ENCODE peak calls at places on chromosomes 16 and 17, in eight cellular contexts. Y is naive thymus-derived CD4-positive, alpha-beta T cell; W is ureter; D is lower leg skin; G is effector CD8-positive, alpha-beta T cell; R is WTC11; Z is stimulated activated CD4-positive, alpha-beta T cell treated with anti-CD3 and anti-CD28 coated beads, Interleukin-2, amount 100 ng/mL, for 48 hours; S is GM23248. I is an unnamed sample.

GRCh38 chr17:6105608-6106007 is 35.4 kb downstream of the WSCD1 start:
- DNase-seq in Y (no peak), R (no peak), G (no peak), W (no peak), S (no peak), Z (no peak), D (no peak), I (no peak)

GRCh38 chr17:72502111-72502939 is 381.5 kb downstream of the SOX9 start:
- DNase-seq in Z (no peak), D (no peak), S (peak), G (no peak), Y (no peak), R (no peak), W (peak), I (peak)

GRCh38 chr17:46809110-46809571 is 9.4 kb downstream of the WNT3 start:
- DNase-seq in S (no peak), Z (no peak), Y (no peak), G (no peak), R (peak), W (no peak), D (no peak), I (no peak)

GRCh38 chr17:49963277-49963625 is 5.7 kb upstream of the DLX4 start:
- DNase-seq in R (no peak), S (no peak), Y (no peak), D (no peak), W (no peak), G (no peak), Z (no peak), I (no peak)

GRCh38 chr17:81374890-81375289 is 20.4 kb upstream of the BAHCC1 start:
- DNase-seq in R (no peak), W (no peak), Y (no peak), Z (no peak), D (no peak), G (no peak), S (no peak), I (no peak)

GRCh38 chr16:86241681-86242080 is 268.6 kb upstream of the FOXF1 start:
- DNase-seq in D (peak), R (no peak), Z (no peak), S (no peak), W (peak), G (no peak), Y (no peak), I (no peak)

GRCh38 chr17:14301761-14302401 is 1.0 kb downstream of the HS3ST3B1 start:
- DNase-seq in G (peak), R (no peak), Y (peak), D (no peak), S (peak), W (no peak), Z (peak), I (no peak)

GRCh38 chr17:72883351-72883750 is 209.1 kb downstream of the SLC39A11 start:
- DNase-seq in W (no peak), D (no peak), S (no peak), R (no peak), G (no peak), Y (no peak), Z (no peak), I (no peak)

I was measured in tibial nerve.